ENCODE peak calls at places on chromosomes 13 and 19, in five cellular contexts. E is H1, Q is K562, T is HCT116, S is HepG2. N is an unnamed sample.

GRCh38 chr19:45692187-45693111 is at the start of gene QPCTL:
- DNase-seq in T (peak; percentile 99), S (peak; percentile 100), Q (peak; percentile 99), E (peak; percentile 91), N (peak; percentile 100)

GRCh38 chr13:36193151-36193855 is 21.1 kb downstream of the SOHLH2 start:
- DNase-seq in T (no peak), Q (no peak), S (no peak), E (no peak), N (no peak)

GRCh38 chr19:46678110-46678732 is 17.2 kb upstream of the DACT3 start:
- DNase-seq in Q (peak; percentile 86), T (peak; percentile 36), S (no peak), E (peak; percentile 91), N (no peak)

GRCh38 chr13:111488466-111489132 is 168.2 kb downstream of the TEX29 start:
- DNase-seq in S (no peak), T (no peak), Q (no peak), E (no peak), N (no peak)

GRCh38 chr13:95536629-95537241 is 15.8 kb upstream of the CLDN10 start:
- DNase-seq in Q (peak; percentile 11), S (no peak), E (no peak), T (peak; percentile 15), N (no peak)

GRCh38 chr19:5013761-5014160 is 44.8 kb downstream of the KDM4B start:
- DNase-seq in S (no peak), E (no peak), T (no peak), Q (no peak), N (no peak)

GRCh38 chr19:15813916-15814315 is 1.5 kb downstream of the OR10H1 start:
- DNase-seq in Q (no peak), S (no peak), E (no peak), T (no peak), N (no peak)

GRCh38 chr13:24196593-24197197 is 36.2 kb downstream of the SPATA13 start:
- DNase-seq in Q (no peak), E (no peak), S (no peak), T (no peak), N (no peak)

GRCh38 chr19:44430956-44431355 is 17.3 kb downstream of the ZNF229 start:
- DNase-seq in E (no peak), Q (no peak), S (no peak), T (no peak), N (no peak)

GRCh38 chr13:63420685-63421084 is 2005.0 kb upstream of the PCDH20 start:
- DNase-seq in S (no peak), E (no peak), Q (no peak), T (no peak), N (no peak)

GRCh38 chr19:2728783-2729387 is 7.7 kb upstream of the DIRAS1 start:
- DNase-seq in T (no peak), E (no peak), S (no peak), Q (no peak), N (no peak)

GRCh38 chr19:13102666-13103584 is at the start of gene LYL1:
- DNase-seq in T (no peak), E (peak; percentile 77), Q (peak; percentile 99), S (peak; percentile 45), N (no peak)

GRCh38 chr13:33876716-33877394 is 58.9 kb downstream of the RFC3 start:
- DNase-seq in S (no peak), E (no peak), Q (no peak), T (no peak), N (no peak)

GRCh38 chr13:52850396-52851152 is 2.1 kb upstream of the PCDH8 start:
- DNase-seq in Q (peak; percentile 3), S (peak; percentile 25), T (no peak), E (peak; percentile 94), N (no peak)

GRCh38 chr13:37144661-37145060 is 39.2 kb upstream of the CSNK1A1L start:
- DNase-seq in Q (no peak), E (no peak), T (no peak), S (no peak), N (no peak)

GRCh38 chr19:7925171-7925837 is 631 bp downstream of the CTXN1 start:
- DNase-seq in Q (peak; percentile 93), T (peak; percentile 56), S (peak; percentile 64), E (peak; percentile 99), N (no peak)

GRCh38 chr19:54463531-54464043 is at the start of gene LENG9:
- DNase-seq in Q (peak; percentile 99), T (peak; percentile 99), S (peak; percentile 98), E (peak; percentile 98), N (no peak)

GRCh38 chr19:33403973-33404304 is 30.4 kb downstream of the CEBPG start:
- DNase-seq in T (no peak), E (no peak), Q (no peak), S (no peak), N (no peak)

GRCh38 chr13:26075498-26075897 is 23.7 kb upstream of the SHISA2 start:
- DNase-seq in E (no peak), T (no peak), S (no peak), Q (no peak), N (no peak)

GRCh38 chr13:97892717-97893116 is 60.8 kb upstream of the IPO5 start:
- DNase-seq in T (no peak), S (no peak), Q (no peak), E (no peak), N (no peak)

GRCh38 chr13:34458756-34459462 is 483.2 kb upstream of the NBEA start:
- DNase-seq in T (no peak), Q (no peak), E (no peak), S (no peak), N (no peak)

GRCh38 chr13:98109226-98109625 is 33.7 kb upstream of the FARP1 start:
- DNase-seq in E (no peak), S (no peak), T (no peak), Q (no peak), N (no peak)

GRCh38 chr13:26025196-26025595 is 26.6 kb downstream of the SHISA2 start:
- DNase-seq in E (peak; percentile 46), Q (no peak), S (no peak), T (no peak), N (no peak)

GRCh38 chr13:24875566-24875965 is 111.6 kb downstream of the RNF17 start:
- DNase-seq in Q (no peak), E (no peak), S (no peak), T (no peak), N (no peak)

GRCh38 chr19:33125929-33126388 is 6.0 kb upstream of the WDR88 start:
- DNase-seq in T (peak; percentile 28), E (peak; percentile 58), Q (peak; percentile 75), S (peak; percentile 36), N (peak; percentile 16)

GRCh38 chr19:38250821-38251563 is 5.2 kb downstream of the PPP1R14A start:
- DNase-seq in T (no peak), S (peak; percentile 82), Q (no peak), E (peak; percentile 70), N (no peak)

GRCh38 chr19:19405919-19406877 is 723 bp downstream of the GATAD2A start:
- DNase-seq in E (peak; percentile 78), T (no peak), S (no peak), Q (peak; percentile 76), N (no peak)

GRCh38 chr19:38252935-38253691 is 3.1 kb downstream of the PPP1R14A start:
- DNase-seq in T (no peak), E (no peak), Q (no peak), S (no peak), N (no peak)

GRCh38 chr19:19098703-19099632 is 35.2 kb downstream of the SLC25A42 start:
- DNase-seq in Q (no peak), E (no peak), T (no peak), S (peak; percentile 97), N (no peak)

GRCh38 chr13:37457594-37457993 is 141.0 kb downstream of the POSTN start:
- DNase-seq in E (no peak), T (no peak), Q (no peak), S (no peak), N (no peak)

GRCh38 chr13:99525967-99526366 is 24.7 kb downstream of the TM9SF2 start:
- DNase-seq in T (no peak), Q (no peak), E (no peak), S (no peak), N (no peak)

GRCh38 chr19:57664269-57665127 is 4.2 kb upstream of the ZSCAN4 start:
- DNase-seq in T (no peak), Q (peak; percentile 55), E (peak; percentile 83), S (peak; percentile 39), N (no peak)

GRCh38 chr13:87671824-87672603 is 843 bp downstream of the SLITRK5 start:
- DNase-seq in Q (no peak), S (no peak), E (peak; percentile 73), T (no peak), N (no peak)

GRCh38 chr13:54536112-54536511 is 1507.5 kb downstream of the OLFM4 start:
- DNase-seq in S (no peak), E (no peak), T (no peak), Q (no peak), N (no peak)

GRCh38 chr19:18588611-18589379 is at the start of gene REX1BD:
- DNase-seq in T (no peak), S (peak; percentile 78), E (peak; percentile 93), Q (peak; percentile 94), N (peak; percentile 54)

GRCh38 chr19:17379221-17379631 is 2.1 kb upstream of the PLVAP start:
- DNase-seq in Q (no peak), E (peak; percentile 63), T (no peak), S (no peak), N (no peak)
- TF ChIP-seq SRF in Q (no peak), E (no peak), T (no peak), S (no peak), N (no peak)

DNA sequence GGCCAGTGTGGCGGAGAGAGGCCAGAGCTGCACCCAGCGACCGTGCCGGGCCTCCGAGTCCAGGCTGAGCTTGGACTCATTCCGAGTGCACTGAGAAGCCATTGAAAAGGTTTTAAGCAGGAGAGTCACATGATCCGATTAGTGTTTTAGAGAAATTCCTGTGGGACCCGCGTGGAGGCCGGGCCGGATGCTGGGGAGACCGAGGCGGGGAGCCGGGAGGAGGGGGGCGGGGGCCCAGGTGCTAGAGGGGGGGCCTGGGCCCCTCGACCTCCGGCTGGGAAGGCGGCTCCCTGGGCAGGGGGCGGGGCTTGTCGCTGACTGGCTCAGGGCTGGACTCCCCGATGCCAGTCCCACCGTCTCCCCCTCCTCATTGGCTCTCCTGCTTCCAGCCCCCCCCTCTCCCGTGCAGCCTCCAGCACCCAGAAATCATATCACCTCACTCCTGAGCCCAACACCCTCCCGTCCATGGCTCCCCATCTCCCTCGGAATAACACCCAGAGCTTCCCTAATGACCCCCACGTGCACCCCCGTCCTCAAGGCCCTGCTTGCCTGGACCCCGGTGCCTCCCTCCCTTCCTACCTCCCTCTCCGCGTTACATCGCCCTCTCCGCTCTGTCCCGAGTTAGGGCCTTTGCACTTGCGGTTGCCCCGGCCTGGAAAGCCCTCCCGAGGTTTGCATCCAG is 5.2 kb upstream of the ZNF579 start:
- DNase-seq in Q (no peak), T (no peak), S (peak; percentile 76), E (peak; percentile 92), N (no peak)
- TF ChIP-seq SIN3A in Q (no peak), T (no peak), S (peak; percentile 61), E (no peak), N (no peak)

GRCh38 chr13:43785681-43786471 is 896 bp downstream of the ENOX1 start:
- DNase-seq in T (no peak), Q (no peak), E (peak; percentile 81), S (no peak), N (no peak)
- TF ChIP-seq SRF in T (no peak), Q (no peak), E (no peak), S (no peak), N (no peak)

DNA sequence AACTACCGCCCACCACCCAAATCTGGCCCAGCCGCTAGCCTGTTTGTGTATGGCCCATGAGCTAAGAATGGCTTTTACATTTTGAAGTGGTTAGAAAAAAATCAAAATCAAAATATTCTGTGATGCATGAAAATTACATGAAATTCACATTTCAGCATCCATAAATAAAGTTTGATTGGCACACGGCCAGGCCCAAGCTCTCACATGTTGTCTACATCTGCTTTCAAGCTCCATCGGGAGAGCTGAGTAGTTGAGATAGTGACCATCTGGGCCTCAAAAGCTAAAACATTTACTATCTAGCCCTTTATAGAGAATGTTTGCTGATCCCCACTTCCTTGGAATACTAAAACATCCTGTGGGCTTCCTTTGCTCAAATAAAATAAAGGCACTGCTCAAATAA is 14.5 kb downstream of the RFX2 start:
- DNase-seq in E (no peak), Q (no peak), T (no peak), S (no peak), N (no peak)
- TF ChIP-seq SIN3A in E (no peak), Q (no peak), T (no peak), S (no peak), N (no peak)

N was measured in GM12878.